ENCODE peak calls at places on chromosome 13, in nine cellular contexts. U, G, W, Z, X, A, J, N and I are unnamed samples.

GRCh38 chr13:26760835-26761582 is 423 bp upstream of the GPR12 start:
- DNase-seq in G (no peak), J (no peak), A (no peak), U (no peak), N (no peak), X (no peak), Z (no peak), W (no peak), I (no peak)

GRCh38 chr13:81396172-81396571 is 1055.2 kb upstream of the SPRY2 start:
- DNase-seq in A (no peak), G (no peak), U (no peak), J (no peak), Z (no peak), X (no peak), N (no peak), W (no peak), I (no peak)

GRCh38 chr13:48186722-48187121 is 46.3 kb upstream of the ITM2B start:
- DNase-seq in J (no peak), G (no peak), A (no peak), N (no peak), Z (no peak), U (no peak), W (no peak), X (no peak), I (no peak)

GRCh38 chr13:112748947-112749346 is 59.1 kb downstream of the ATP11A start:
- DNase-seq in Z (peak), J (no peak), A (no peak), G (no peak), U (no peak), N (peak), X (peak), W (no peak), I (no peak)

GRCh38 chr13:48485447-48485846 is 47.4 kb downstream of the RCBTB2 start:
- DNase-seq in Z (no peak), W (no peak), G (no peak), J (no peak), A (no peak), N (no peak), U (no peak), X (no peak), I (no peak)

GRCh38 chr13:29749401-29750177 is 100.8 kb downstream of the UBL3 start:
- DNase-seq in X (no peak), Z (no peak), N (no peak), W (no peak), J (no peak), G (no peak), A (no peak), U (no peak), I (no peak)

GRCh38 chr13:83449666-83450395 is 432.4 kb downstream of the SLITRK1 start:
- DNase-seq in U (no peak), N (no peak), G (no peak), J (no peak), W (no peak), X (no peak), Z (no peak), A (no peak), I (no peak)

GRCh38 chr13:37729876-37730275 is 131.3 kb upstream of the POSTN start:
- DNase-seq in X (no peak), W (no peak), N (no peak), J (no peak), A (no peak), G (no peak), U (no peak), Z (no peak), I (no peak)

GRCh38 chr13:67001363-67001762 is 228.8 kb downstream of the PCDH9 start:
- DNase-seq in J (no peak), W (no peak), X (no peak), A (no peak), Z (no peak), G (no peak), N (no peak), U (no peak), I (no peak)

GRCh38 chr13:36026556-36026955 is 104.6 kb downstream of the DCLK1 start:
- DNase-seq in G (no peak), J (no peak), X (no peak), N (no peak), U (no peak), W (no peak), Z (no peak), A (no peak), I (no peak)

GRCh38 chr13:68850160-68850559 is 1257.5 kb upstream of the ATXN8OS start:
- DNase-seq in Z (no peak), X (no peak), G (no peak), W (no peak), N (no peak), J (no peak), U (no peak), A (no peak), I (no peak)